ENCODE peak calls at places on chromosomes 2 and 18, in eight cellular contexts. A, R, N, L, V, D, F and T are unnamed samples.

GRCh38 chr18:58314284-58314683 is 270.3 kb downstream of the NEDD4L start:
- DNase-seq in D (peak; percentile 90), A (peak; percentile 95), V (peak; percentile 76), L (peak; percentile 49), N (peak; percentile 96), R (peak; percentile 87), F (peak; percentile 95), T (peak; percentile 95)

GRCh38 chr2:157777425-157777824 is 98.7 kb downstream of the ACVR1 start:
- DNase-seq in V (peak; percentile 55), N (peak; percentile 48), F (peak; percentile 69), L (peak; percentile 68), A (peak; percentile 49), D (no peak), R (peak; percentile 61), T (peak; percentile 58)

GRCh38 chr2:107775171-107775570 is 51.5 kb upstream of the RGPD4 start:
- DNase-seq in R (no peak), N (no peak), V (no peak), A (no peak), L (no peak), D (no peak), F (no peak), T (no peak)

GRCh38 chr18:40058811-40059570 is 1896.0 kb upstream of the PIK3C3 start:
- DNase-seq in N (peak; percentile 3), A (no peak), D (no peak), L (no peak), R (no peak), F (no peak), V (no peak), T (no peak)

GRCh38 chr2:105410554-105410953 is 11.7 kb upstream of the FHL2 start:
- DNase-seq in F (peak; percentile 62), R (no peak), L (no peak), V (no peak), A (peak; percentile 95), N (peak; percentile 88), D (no peak), T (peak; percentile 94)

GRCh38 chr2:6960659-6961058 is 43.4 kb downstream of the RNF144A start:
- DNase-seq in R (peak; percentile 37), L (no peak), F (peak; percentile 0), A (peak; percentile 16), V (peak; percentile 84), D (no peak), N (no peak), T (peak; percentile 26)

GRCh38 chr2:73907840-73908452 is 15.1 kb downstream of the ACTG2 start:
- DNase-seq in A (peak; percentile 46), V (no peak), R (peak; percentile 25), L (peak; percentile 28), N (peak; percentile 77), D (no peak), F (peak; percentile 62), T (peak; percentile 57)

GRCh38 chr18:79048245-79048632 is 21.0 kb upstream of the ATP9B start:
- DNase-seq in R (no peak), F (no peak), V (no peak), D (no peak), L (no peak), A (no peak), N (no peak), T (no peak)

GRCh38 chr18:72541871-72542690 is 2.1 kb downstream of the CBLN2 start:
- DNase-seq in F (no peak), N (no peak), D (no peak), L (no peak), R (peak; percentile 14), A (no peak), V (no peak), T (no peak)

GRCh38 chr2:190970872-190971506 is 43.0 kb downstream of the STAT1 start:
- DNase-seq in N (no peak), D (no peak), F (no peak), R (no peak), L (no peak), A (no peak), V (no peak), T (no peak)

GRCh38 chr18:22848618-22849017 is 84.5 kb upstream of the RBBP8 start:
- DNase-seq in F (peak; percentile 82), L (no peak), A (peak; percentile 92), V (no peak), N (peak; percentile 10), D (no peak), R (peak; percentile 57), T (peak; percentile 97)

GRCh38 chr18:25349131-25349925 is 2.6 kb downstream of the ZNF521 start:
- DNase-seq in F (peak; percentile 69), N (peak; percentile 67), V (no peak), L (no peak), R (peak; percentile 71), D (no peak), A (no peak), T (no peak)

GRCh38 chr2:175206866-175207265 is 25.4 kb upstream of the ATP5MC3 start:
- DNase-seq in F (no peak), L (no peak), D (no peak), A (no peak), N (no peak), V (no peak), R (no peak), T (no peak)

GRCh38 chr2:165898381-165898780 is 55.2 kb downstream of the TTC21B start:
- DNase-seq in N (no peak), R (no peak), V (peak; percentile 10), L (no peak), F (peak; percentile 28), D (no peak), A (peak; percentile 92), T (peak; percentile 92)

GRCh38 chr2:96637385-96638143 is 548 bp downstream of the KANSL3 start:
- DNase-seq in A (peak; percentile 56), R (peak; percentile 94), D (peak; percentile 80), N (peak; percentile 68), L (peak; percentile 89), V (peak; percentile 69), F (peak; percentile 88), T (peak; percentile 89)

GRCh38 chr2:55490554-55490953 is 29.0 kb upstream of the CFAP36 start:
- DNase-seq in N (peak; percentile 71), A (peak; percentile 42), R (peak; percentile 27), L (no peak), D (no peak), F (peak; percentile 82), V (peak; percentile 64), T (peak; percentile 47)

GRCh38 chr2:74743039-74743438 is 89.0 kb downstream of the SEMA4F start:
- DNase-seq in F (no peak), V (no peak), D (no peak), A (no peak), N (no peak), L (no peak), R (no peak), T (no peak)

GRCh38 chr2:61410185-61410584 is 60.7 kb downstream of the USP34 start:
- DNase-seq in V (no peak), F (no peak), A (peak; percentile 34), L (no peak), D (no peak), R (no peak), N (no peak), T (no peak)

GRCh38 chr2:41937464-41937861 is 110.4 kb upstream of the PKDCC start:
- DNase-seq in L (no peak), A (no peak), R (no peak), D (no peak), V (no peak), F (peak; percentile 41), N (no peak), T (no peak)

GRCh38 chr2:110852541-110853263 is 120.3 kb downstream of the ACOXL start:
- DNase-seq in R (no peak), A (no peak), L (no peak), F (no peak), N (no peak), V (no peak), D (no peak), T (no peak)

GRCh38 chr2:10452334-10452733 is 4.2 kb upstream of the ODC1 start:
- DNase-seq in F (peak; percentile 90), L (peak; percentile 86), V (peak; percentile 31), A (peak; percentile 98), R (peak; percentile 73), D (peak; percentile 44), N (peak; percentile 97), T (peak; percentile 98)

GRCh38 chr18:31042068-31042390 is 513 bp downstream of the DSC3 start:
- DNase-seq in D (no peak), R (peak; percentile 5), A (no peak), L (no peak), N (no peak), F (no peak), V (no peak), T (no peak)

GRCh38 chr18:2104620-2105462 is 466.5 kb downstream of the METTL4 start:
- DNase-seq in R (peak; percentile 74), F (peak; percentile 24), V (peak; percentile 5), L (peak; percentile 71), A (peak; percentile 37), D (peak; percentile 14), N (peak; percentile 59), T (peak; percentile 68)

GRCh38 chr18:68177807-68178702 is 536.9 kb downstream of the TMX3 start:
- DNase-seq in R (peak; percentile 80), V (peak; percentile 84), L (peak; percentile 55), A (peak; percentile 85), F (peak; percentile 99), N (peak; percentile 81), D (peak; percentile 97), T (peak; percentile 70)

GRCh38 chr2:27907547-27907946 is 17.0 kb downstream of the BABAM2 start:
- DNase-seq in L (no peak), R (no peak), F (peak; percentile 23), V (no peak), A (peak; percentile 35), D (no peak), N (no peak), T (no peak)

GRCh38 chr2:207489251-207489650 is 40.5 kb upstream of the CREB1 start:
- DNase-seq in V (no peak), A (no peak), F (no peak), D (no peak), L (no peak), R (no peak), N (no peak), T (no peak)

GRCh38 chr2:221203846-221204245 is 368.3 kb downstream of the EPHA4 start:
- DNase-seq in N (no peak), V (no peak), F (no peak), D (no peak), A (no peak), R (no peak), L (peak; percentile 16), T (peak; percentile 56)

GRCh38 chr2:237099804-237100203 is 14.1 kb downstream of the COPS8 start:
- DNase-seq in L (no peak), F (no peak), D (no peak), N (no peak), R (no peak), V (no peak), A (no peak), T (no peak)

GRCh38 chr2:150609831-150610582 is 122.5 kb upstream of the RND3 start:
- DNase-seq in N (no peak), R (peak; percentile 73), L (no peak), D (peak; percentile 94), V (no peak), F (peak; percentile 88), A (no peak), T (no peak)

GRCh38 chr2:66446178-66446860 is 11.4 kb downstream of the MEIS1 start:
- DNase-seq in A (no peak), L (no peak), V (no peak), R (peak; percentile 54), D (no peak), F (no peak), N (no peak), T (no peak)

GRCh38 chr18:44803019-44803650 is 122.4 kb downstream of the SETBP1 start:
- DNase-seq in N (no peak), V (peak; percentile 28), D (no peak), A (no peak), R (peak; percentile 47), F (peak; percentile 53), L (no peak), T (no peak)

GRCh38 chr2:228613133-228613532 is 431.6 kb upstream of the SPHKAP start:
- DNase-seq in F (peak; percentile 95), L (no peak), N (peak; percentile 91), R (peak; percentile 50), D (peak; percentile 48), A (peak; percentile 59), V (peak; percentile 60), T (peak; percentile 85)

GRCh38 chr2:3635171-3636008 is 22.6 kb upstream of the ALLC start:
- DNase-seq in D (no peak), F (no peak), N (no peak), L (no peak), V (no peak), A (no peak), R (peak; percentile 39), T (no peak)

GRCh38 chr2:121917143-121917542 is 161.7 kb downstream of the TSN start:
- DNase-seq in V (no peak), R (no peak), N (no peak), A (no peak), D (no peak), F (no peak), L (no peak), T (no peak)